ENCODE peak calls at places on chromosomes 11 and 22, in nine cellular contexts. V is ovary, R is RWPE1, H is AG04450, F is A549, Q is OCI-LY7, G is left ventricle myocardium inferior, E is cardiac muscle cell, X is kidney. C is an unnamed sample.

GRCh38 chr11:80024119-80024518 is 583.3 kb upstream of the TENM4 start:
- DNase-seq in V (no peak), R (peak), H (no peak), F (no peak), Q (no peak), G (no peak), E (no peak), X (no peak), C (no peak)

GRCh38 chr11:26719289-26719688 is 2.6 kb downstream of the SLC5A12 start:
- DNase-seq in V (no peak), R (no peak), H (no peak), F (no peak), Q (no peak), G (no peak), E (no peak), X (no peak), C (no peak)

GRCh38 chr11:82557274-82557673 is 176.4 kb downstream of the FAM181B start:
- DNase-seq in V (no peak), R (no peak), H (no peak), F (no peak), Q (peak), G (peak), E (no peak), X (no peak), C (no peak)

GRCh38 chr11:6377902-6378694 is 12.2 kb upstream of the SMPD1 start:
- DNase-seq in V (no peak), R (no peak), H (no peak), F (no peak), Q (peak), G (no peak), E (no peak), X (no peak), C (no peak)

GRCh38 chr11:80980221-80980620 is 1539.4 kb upstream of the TENM4 start:
- DNase-seq in V (no peak), R (peak), H (peak), F (peak), Q (no peak), G (no peak), E (no peak), X (no peak), C (no peak)

GRCh38 chr11:77172666-77172982 is 44.6 kb downstream of the MYO7A start:
- DNase-seq in V (no peak), R (no peak), H (no peak), F (no peak), Q (no peak), G (no peak), E (peak), X (peak), C (no peak)

GRCh38 chr11:116053538-116053919 is 549.3 kb upstream of the CADM1 start:
- DNase-seq in V (no peak), R (no peak), H (no peak), F (no peak), Q (no peak), G (no peak), E (no peak), X (no peak), C (no peak)

GRCh38 chr11:96012086-96012824 is 88.3 kb upstream of the MTMR2 start:
- DNase-seq in V (no peak), R (peak), H (no peak), F (peak), Q (peak), G (no peak), E (peak), X (no peak), C (peak)

GRCh38 chr22:32619614-32620426 is 145.2 kb downstream of the FBXO7 start:
- DNase-seq in V (peak), R (no peak), H (no peak), F (peak), Q (no peak), G (peak), E (peak), X (no peak), C (no peak)

GRCh38 chr11:119856681-119857485 is 127.9 kb upstream of the NECTIN1 start:
- DNase-seq in V (no peak), R (no peak), H (no peak), F (no peak), Q (no peak), G (no peak), E (no peak), X (no peak), C (peak)

GRCh38 chr11:6418199-6418957 is 516 bp downstream of the APBB1 start:
- DNase-seq in V (no peak), R (no peak), H (no peak), F (no peak), Q (no peak), G (peak), E (no peak), X (peak), C (peak)

GRCh38 chr11:33500865-33501479 is 199.7 kb downstream of the C11orf91 start:
- DNase-seq in V (no peak), R (peak), H (no peak), F (peak), Q (no peak), G (no peak), E (peak), X (no peak), C (no peak)

GRCh38 chr11:2293396-2294339 is 8.1 kb downstream of the C11orf21 start:
- DNase-seq in V (no peak), R (no peak), H (no peak), F (no peak), Q (no peak), G (no peak), E (no peak), X (peak), C (no peak)

GRCh38 chr11:118353084-118353710 is 6.2 kb upstream of the UBE4A start:
- DNase-seq in V (no peak), R (peak), H (no peak), F (no peak), Q (peak), G (no peak), E (peak), X (no peak), C (no peak)

GRCh38 chr11:34447044-34447443 is 8.3 kb downstream of the CAT start:
- DNase-seq in V (no peak), R (no peak), H (no peak), F (no peak), Q (no peak), G (no peak), E (no peak), X (no peak), C (no peak)

GRCh38 chr11:11845066-11845465 is 3.3 kb downstream of the USP47 start:
- DNase-seq in V (no peak), R (peak), H (no peak), F (no peak), Q (no peak), G (no peak), E (no peak), X (no peak), C (no peak)

GRCh38 chr11:128045094-128045725 is 542.1 kb downstream of the ETS1 start:
- DNase-seq in V (no peak), R (no peak), H (no peak), F (no peak), Q (no peak), G (no peak), E (no peak), X (no peak), C (no peak)

GRCh38 chr22:38327805-38328204 is 10.6 kb upstream of the CSNK1E start:
- DNase-seq in V (no peak), R (peak), H (no peak), F (no peak), Q (no peak), G (no peak), E (peak), X (no peak), C (no peak)

GRCh38 chr11:121104223-121104831 is 3.3 kb downstream of the TECTA start:
- DNase-seq in V (peak), R (no peak), H (no peak), F (no peak), Q (no peak), G (peak), E (no peak), X (no peak), C (no peak)

GRCh38 chr11:128201006-128201405 is 386.4 kb downstream of the ETS1 start:
- DNase-seq in V (no peak), R (no peak), H (no peak), F (no peak), Q (no peak), G (no peak), E (no peak), X (no peak), C (no peak)

GRCh38 chr22:24386814-24387550 is 40.4 kb upstream of the ADORA2A start:
- DNase-seq in V (no peak), R (no peak), H (no peak), F (no peak), Q (no peak), G (no peak), E (peak), X (no peak), C (no peak)

GRCh38 chr22:30894371-30894740 is 74.2 kb downstream of the MORC2 start:
- DNase-seq in V (no peak), R (no peak), H (no peak), F (no peak), Q (no peak), G (no peak), E (no peak), X (no peak), C (no peak)

GRCh38 chr11:94295534-94295933 is 8.8 kb upstream of the IZUMO1R start:
- DNase-seq in V (no peak), R (no peak), H (no peak), F (peak), Q (no peak), G (no peak), E (no peak), X (no peak), C (no peak)

GRCh38 chr11:37450613-37451012 is 852.6 kb upstream of the RAG2 start:
- DNase-seq in V (no peak), R (no peak), H (no peak), F (no peak), Q (no peak), G (no peak), E (peak), X (no peak), C (no peak)

GRCh38 chr22:44438056-44438455 is 60.0 kb downstream of the RTL6 start:
- DNase-seq in V (no peak), R (no peak), H (no peak), F (no peak), Q (no peak), G (no peak), E (no peak), X (peak), C (no peak)

GRCh38 chr11:47964546-47964945 is 15.8 kb upstream of the PTPRJ start:
- DNase-seq in V (no peak), R (no peak), H (no peak), F (no peak), Q (no peak), G (no peak), E (no peak), X (no peak), C (no peak)

GRCh38 chr11:19882356-19882755 is 169.7 kb downstream of the NAV2 start:
- DNase-seq in V (no peak), R (no peak), H (no peak), F (no peak), Q (no peak), G (no peak), E (no peak), X (no peak), C (no peak)

GRCh38 chr11:65330544-65330943 is 3.1 kb upstream of the DPF2 start:
- DNase-seq in V (no peak), R (no peak), H (no peak), F (no peak), Q (no peak), G (no peak), E (no peak), X (peak), C (no peak)

GRCh38 chr11:79896258-79896657 is 455.4 kb upstream of the TENM4 start:
- DNase-seq in V (no peak), R (no peak), H (no peak), F (no peak), Q (no peak), G (no peak), E (no peak), X (no peak), C (no peak)

GRCh38 chr11:37509471-37509870 is 911.4 kb upstream of the RAG2 start:
- DNase-seq in V (no peak), R (no peak), H (no peak), F (no peak), Q (no peak), G (no peak), E (no peak), X (no peak), C (no peak)

GRCh38 chr11:71948314-71949027 is 19.6 kb downstream of the RNF121 start:
- DNase-seq in V (no peak), R (no peak), H (no peak), F (peak), Q (no peak), G (no peak), E (peak), X (no peak), C (no peak)

GRCh38 chr11:105181521-105181920 is 42.0 kb upstream of the CARD18 start:
- DNase-seq in V (no peak), R (no peak), H (no peak), F (no peak), Q (no peak), G (no peak), E (peak), X (no peak), C (no peak)

GRCh38 chr22:48881326-48881980 is 946.2 kb downstream of the BRD1 start:
- DNase-seq in V (no peak), R (no peak), H (no peak), F (no peak), Q (no peak), G (peak), E (no peak), X (peak), C (no peak)

GRCh38 chr11:61840371-61840770 is 12.3 kb downstream of the FADS2 start:
- DNase-seq in V (no peak), R (no peak), H (no peak), F (no peak), Q (no peak), G (no peak), E (no peak), X (peak), C (no peak)

GRCh38 chr11:72719144-72719543 is 33.1 kb downstream of the ARAP1 start:
- DNase-seq in V (no peak), R (no peak), H (no peak), F (no peak), Q (no peak), G (peak), E (peak), X (peak), C (no peak)

GRCh38 chr11:126607776-126608625 is 252.5 kb downstream of the ST3GAL4 start:
- DNase-seq in V (no peak), R (no peak), H (no peak), F (no peak), Q (no peak), G (no peak), E (no peak), X (no peak), C (peak)

GRCh38 chr11:126604461-126604860 is 249.0 kb downstream of the ST3GAL4 start:
- DNase-seq in V (no peak), R (no peak), H (no peak), F (no peak), Q (no peak), G (no peak), E (no peak), X (no peak), C (no peak)

GRCh38 chr11:126608626-126609010 is 253.1 kb downstream of the ST3GAL4 start:
- DNase-seq in V (no peak), R (no peak), H (no peak), F (no peak), Q (no peak), G (no peak), E (no peak), X (no peak), C (no peak)

GRCh38 chr11:126606484-126606883 is 251.0 kb downstream of the ST3GAL4 start:
- DNase-seq in V (no peak), R (no peak), H (no peak), F (no peak), Q (no peak), G (no peak), E (no peak), X (no peak), C (no peak)

GRCh38 chr11:126607374-126607773 is 251.9 kb downstream of the ST3GAL4 start:
- DNase-seq in V (no peak), R (peak), H (peak), F (peak), Q (peak), G (no peak), E (peak), X (no peak), C (peak)
- TF ChIP-seq CTCF in V (no peak), R (peak), H (peak), F (peak), Q (peak), G (peak), E (peak), X (peak), C (peak)

GRCh38 chr11:131025020-131025419 is 108.7 kb upstream of the SNX19 start:
- DNase-seq in V (no peak), R (peak), H (peak), F (peak), Q (peak), G (no peak), E (peak), X (no peak), C (no peak)

GRCh38 chr11:131027501-131027900 is 111.2 kb upstream of the SNX19 start:
- DNase-seq in V (no peak), R (no peak), H (no peak), F (no peak), Q (no peak), G (no peak), E (peak), X (no peak), C (no peak)

GRCh38 chr11:131025421-131026126 is 109.3 kb upstream of the SNX19 start:
- DNase-seq in V (no peak), R (no peak), H (no peak), F (no peak), Q (no peak), G (no peak), E (no peak), X (no peak), C (no peak)
- TF ChIP-seq CTCF in V (no peak), R (no peak), H (no peak), F (no peak), Q (no peak), G (no peak), E (no peak), X (no peak), C (no peak)

GRCh38 chr11:70079691-70080090 is 1.6 kb downstream of the ANO1 start:
- DNase-seq in V (no peak), R (no peak), H (no peak), F (no peak), Q (no peak), G (no peak), E (no peak), X (peak), C (no peak)

GRCh38 chr11:70078796-70079616 is 889 bp downstream of the ANO1 start:
- DNase-seq in V (no peak), R (no peak), H (no peak), F (no peak), Q (no peak), G (no peak), E (no peak), X (peak), C (no peak)

GRCh38 chr11:70076461-70076931 is 1.6 kb upstream of the ANO1 start:
- DNase-seq in V (no peak), R (no peak), H (no peak), F (no peak), Q (no peak), G (no peak), E (peak), X (peak), C (no peak)

GRCh38 chr11:70077411-70078094 is 564 bp upstream of the ANO1 start:
- DNase-seq in V (peak), R (no peak), H (no peak), F (no peak), Q (no peak), G (no peak), E (no peak), X (peak), C (no peak)

DNA sequence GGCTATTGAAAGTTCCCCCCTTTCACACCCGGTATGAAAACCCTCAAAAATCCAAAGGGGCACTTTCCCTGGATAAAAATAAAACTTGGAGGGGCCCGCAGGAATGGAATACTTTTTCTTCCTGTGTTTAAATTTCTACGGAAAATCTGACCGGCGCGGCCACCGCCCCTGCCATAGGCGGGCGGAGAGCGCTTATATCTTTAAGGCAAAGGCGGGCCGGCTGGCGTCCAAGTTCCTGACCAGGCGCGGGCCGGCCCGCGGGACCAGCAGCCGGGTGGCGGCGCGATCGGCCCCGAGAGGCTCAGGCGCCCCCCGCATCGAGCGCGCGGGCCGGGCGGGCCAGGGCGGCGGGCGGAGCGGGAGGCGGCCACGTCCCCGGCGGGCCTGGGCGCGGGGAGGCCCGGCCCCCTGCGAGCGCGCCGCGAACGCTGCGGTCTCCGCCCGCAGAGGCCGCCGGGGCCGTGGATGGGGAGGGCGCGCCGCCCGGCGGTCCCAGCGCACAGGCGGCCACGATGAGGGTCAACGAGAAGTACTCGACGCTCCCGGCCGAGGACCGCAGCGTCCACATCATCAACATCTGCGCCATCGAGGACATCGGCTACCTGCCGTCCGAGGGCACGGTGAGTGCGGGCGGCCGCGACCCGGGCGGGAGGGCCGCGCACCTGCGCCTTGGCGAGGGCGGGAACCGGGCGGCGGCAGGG is at the start of gene ANO1:
- DNase-seq in V (no peak), R (no peak), H (no peak), F (no peak), Q (no peak), G (peak), E (peak), X (peak), C (no peak)
- TF ChIP-seq CTCF in V (no peak), R (no peak), H (no peak), F (peak), Q (no peak), G (peak), E (no peak), X (no peak), C (no peak)

GRCh38 chr11:86453290-86454030 is 78.8 kb downstream of the CCDC81 start:
- DNase-seq in V (no peak), R (no peak), H (no peak), F (no peak), Q (no peak), G (no peak), E (no peak), X (no peak), C (no peak)
- TF ChIP-seq CTCF in V (no peak), R (no peak), H (peak), F (no peak), Q (peak), G (no peak), E (no peak), X (no peak), C (peak)

GRCh38 chr22:28931844-28932561 is 48.6 kb downstream of the ZNRF3 start:
- DNase-seq in V (no peak), R (no peak), H (no peak), F (no peak), Q (no peak), G (no peak), E (no peak), X (no peak), C (no peak)

GRCh38 chr22:28925916-28926315 is 42.5 kb downstream of the ZNRF3 start:
- DNase-seq in V (no peak), R (no peak), H (no peak), F (no peak), Q (no peak), G (no peak), E (no peak), X (no peak), C (no peak)

GRCh38 chr22:28930357-28931007 is 47.1 kb downstream of the ZNRF3 start:
- DNase-seq in V (no peak), R (no peak), H (no peak), F (no peak), Q (peak), G (no peak), E (peak), X (no peak), C (no peak)

GRCh38 chr22:28927526-28928089 is 44.2 kb downstream of the ZNRF3 start:
- DNase-seq in V (no peak), R (no peak), H (no peak), F (no peak), Q (no peak), G (no peak), E (no peak), X (no peak), C (no peak)

GRCh38 chr22:28929197-28929596 is 45.8 kb downstream of the ZNRF3 start:
- DNase-seq in V (no peak), R (no peak), H (no peak), F (no peak), Q (no peak), G (no peak), E (no peak), X (no peak), C (no peak)
- TF ChIP-seq CTCF in V (no peak), R (no peak), H (no peak), F (no peak), Q (no peak), G (no peak), E (no peak), X (no peak), C (no peak)

C was measured in BE2C.